ENCODE peak calls at places on chromosomes 6 and 20, in nine cellular contexts. K is tibial artery, N is glutamatergic neuron, J is left lung, V is AG09309, O is body of pancreas, D is GM20000, F is RWPE1, H is retinal pigment epithelial cell. R is an unnamed sample.

GRCh38 chr20:63924241-63924640 is 29.3 kb downstream of the DNAJC5 start:
- DNase-seq in K (no peak), N (no peak), J (no peak), V (no peak), O (no peak), D (no peak), F (no peak), H (no peak), R (no peak)

GRCh38 chr6:2725999-2726567 is 24.6 kb downstream of the MYLK4 start:
- DNase-seq in K (peak), N (no peak), J (no peak), V (no peak), O (peak), D (peak), F (no peak), H (no peak), R (no peak)

GRCh38 chr20:951384-952169 is 35.4 kb upstream of the ANGPT4 start:
- DNase-seq in K (peak), N (peak), J (no peak), V (no peak), O (no peak), D (no peak), F (no peak), H (no peak), R (no peak)

GRCh38 chr6:142537612-142538478 is 236.0 kb downstream of the ADGRG6 start:
- DNase-seq in K (no peak), N (no peak), J (no peak), V (no peak), O (no peak), D (no peak), F (no peak), H (no peak), R (no peak)

GRCh38 chr6:97053643-97054411 is 129.3 kb downstream of the KLHL32 start:
- DNase-seq in K (no peak), N (no peak), J (no peak), V (no peak), O (no peak), D (no peak), F (peak), H (no peak), R (no peak)

GRCh38 chr20:478949-479429 is 16.7 kb upstream of the TBC1D20 start:
- DNase-seq in K (no peak), N (no peak), J (no peak), V (no peak), O (peak), D (peak), F (peak), H (no peak), R (no peak)

GRCh38 chr6:33860706-33861474 is 57.1 kb upstream of the MLN start:
- DNase-seq in K (no peak), N (no peak), J (no peak), V (no peak), O (peak), D (no peak), F (no peak), H (no peak), R (no peak)

GRCh38 chr20:9112541-9113515 is 43.9 kb downstream of the PLCB4 start:
- DNase-seq in K (no peak), N (no peak), J (no peak), V (no peak), O (peak), D (no peak), F (peak), H (peak), R (no peak)

GRCh38 chr6:50272611-50273010 is 222.9 kb upstream of the DEFB112 start:
- DNase-seq in K (no peak), N (no peak), J (no peak), V (no peak), O (no peak), D (no peak), F (no peak), H (no peak), R (no peak)

GRCh38 chr6:170260686-170261085 is 30.2 kb downstream of the DLL1 start:
- DNase-seq in K (no peak), N (no peak), J (no peak), V (no peak), O (peak), D (no peak), F (no peak), H (no peak), R (no peak)

GRCh38 chr20:38523697-38524096 is 51.1 kb downstream of the RALGAPB start:
- DNase-seq in K (no peak), N (no peak), J (no peak), V (peak), O (no peak), D (no peak), F (peak), H (no peak), R (no peak)

GRCh38 chr20:8796088-8796665 is 272.7 kb upstream of the PLCB4 start:
- DNase-seq in K (no peak), N (no peak), J (no peak), V (peak), O (no peak), D (no peak), F (no peak), H (no peak), R (no peak)

GRCh38 chr20:24144371-24144770 is 155.8 kb upstream of the GGTLC1 start:
- DNase-seq in K (no peak), N (no peak), J (no peak), V (no peak), O (no peak), D (no peak), F (no peak), H (no peak), R (no peak)

GRCh38 chr20:10291564-10292240 is 73.1 kb downstream of the SNAP25 start:
- DNase-seq in K (no peak), N (no peak), J (no peak), V (no peak), O (no peak), D (no peak), F (no peak), H (no peak), R (no peak)

GRCh38 chr20:39067526-39068216 is 105.5 kb downstream of the DHX35 start:
- DNase-seq in K (no peak), N (no peak), J (no peak), V (no peak), O (no peak), D (no peak), F (no peak), H (peak), R (no peak)

GRCh38 chr6:13668291-13668928 is 43.2 kb downstream of the RANBP9 start:
- DNase-seq in K (no peak), N (no peak), J (no peak), V (no peak), O (no peak), D (peak), F (no peak), H (no peak), R (no peak)

GRCh38 chr20:6074145-6074561 is 20.3 kb upstream of the LRRN4 start:
- DNase-seq in K (no peak), N (no peak), J (no peak), V (no peak), O (peak), D (peak), F (no peak), H (no peak), R (no peak)

GRCh38 chr20:5003626-5004025 is 2.3 kb upstream of the SLC23A2 start:
- DNase-seq in K (no peak), N (no peak), J (no peak), V (no peak), O (no peak), D (no peak), F (no peak), H (no peak), R (no peak)

DNA sequence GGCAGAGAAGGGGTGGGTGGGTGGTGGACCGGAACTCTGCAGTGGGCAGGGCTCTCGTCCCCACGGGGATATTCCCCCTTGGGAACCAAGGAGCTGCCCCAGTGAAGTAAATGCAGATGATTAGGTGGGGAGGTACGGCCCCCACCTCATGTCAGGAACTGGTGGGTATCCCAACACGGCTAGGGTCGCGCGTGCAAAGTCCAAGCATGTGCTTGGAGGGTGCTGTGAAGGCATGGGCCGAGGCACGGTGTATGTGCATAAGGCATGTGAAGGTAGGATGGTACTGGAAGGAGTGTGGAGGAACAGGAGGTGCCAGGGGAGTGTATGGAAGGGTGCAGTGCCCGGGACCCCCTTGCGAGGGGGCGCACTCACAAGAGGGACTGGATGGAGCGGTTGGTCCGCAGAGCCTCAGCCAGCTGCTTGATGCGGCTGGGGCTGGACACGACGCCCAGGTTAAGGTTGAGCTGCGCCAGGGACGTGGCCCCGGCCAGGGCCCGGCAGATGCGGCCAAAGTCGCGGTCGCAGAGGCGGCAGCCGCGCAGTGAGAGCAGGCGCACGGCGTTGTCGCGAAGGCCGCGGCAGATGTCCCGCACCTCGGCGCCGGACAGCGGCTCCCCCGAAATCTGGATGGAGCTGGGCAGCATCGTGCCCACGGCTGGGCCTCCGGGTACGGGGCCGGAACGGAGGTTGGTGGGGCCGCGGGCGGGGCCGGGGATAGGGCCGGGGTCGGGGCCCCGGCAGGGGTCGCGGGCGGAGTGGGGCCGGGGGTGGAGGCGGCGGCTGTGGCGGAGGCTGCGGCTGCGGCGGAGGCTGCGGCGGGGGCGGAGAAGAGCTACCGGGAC is 783 bp downstream of the LRRC73 start:
- DNase-seq in K (no peak), N (peak), J (no peak), V (no peak), O (no peak), D (no peak), F (no peak), H (no peak), R (no peak)
- TF ChIP-seq CTCF in K (no peak), N (no peak), J (no peak), V (no peak), O (no peak), D (no peak), F (no peak), H (no peak), R (no peak)

GRCh38 chr20:11912013-11912663 is 5.6 kb upstream of the BTBD3 start:
- DNase-seq in K (no peak), N (peak), J (no peak), V (no peak), O (peak), D (peak), F (no peak), H (no peak), R (no peak)
- TF ChIP-seq CTCF in K (no peak), N (peak), J (no peak), V (peak), O (peak), D (peak), F (no peak), H (peak), R (peak)

GRCh38 chr20:25481235-25481917 is 73.9 kb downstream of the GINS1 start:
- DNase-seq in K (no peak), N (no peak), J (no peak), V (no peak), O (no peak), D (no peak), F (no peak), H (no peak), R (no peak)
- TF ChIP-seq CTCF in K (no peak), N (no peak), J (no peak), V (peak), O (no peak), D (no peak), F (no peak), H (peak), R (peak)

GRCh38 chr6:63272397-63272796 is 47.4 kb downstream of the LGSN start:
- DNase-seq in K (no peak), N (no peak), J (no peak), V (no peak), O (no peak), D (peak), F (peak), H (no peak), R (no peak)
- TF ChIP-seq CTCF in K (no peak), N (peak), J (no peak), V (peak), O (peak), D (no peak), F (peak), H (peak), R (peak)

GRCh38 chr6:4004249-4004648 is 74.7 kb downstream of the FAM217A start:
- DNase-seq in K (no peak), N (no peak), J (no peak), V (no peak), O (no peak), D (no peak), F (no peak), H (no peak), R (no peak)

GRCh38 chr6:4010035-4010434 is 68.9 kb downstream of the FAM217A start:
- DNase-seq in K (no peak), N (no peak), J (no peak), V (no peak), O (no peak), D (no peak), F (no peak), H (no peak), R (no peak)

GRCh38 chr6:4010682-4011081 is 68.3 kb downstream of the FAM217A start:
- DNase-seq in K (no peak), N (no peak), J (no peak), V (no peak), O (no peak), D (no peak), F (no peak), H (no peak), R (no peak)

GRCh38 chr6:4009486-4009885 is 69.5 kb downstream of the FAM217A start:
- DNase-seq in K (no peak), N (no peak), J (no peak), V (no peak), O (no peak), D (no peak), F (no peak), H (no peak), R (no peak)

GRCh38 chr6:4008324-4009047 is 70.5 kb downstream of the FAM217A start:
- DNase-seq in K (no peak), N (no peak), J (no peak), V (peak), O (peak), D (peak), F (peak), H (peak), R (no peak)
- TF ChIP-seq CTCF in K (peak), N (peak), J (peak), V (peak), O (peak), D (no peak), F (peak), H (peak), R (peak)

R was measured in progenitor cell of endocrine pancreas.